ENCODE peak calls at places on chromosomes 16 and 17, in eight cellular contexts. S is SK-N-SH, X is transverse colon, T is HepG2, H is A549, N is ovary, W is tibial nerve, E is esophagus muscularis mucosa. O is an unnamed sample.

GRCh38 chr16:25063865-25064264 is 47.7 kb upstream of the LCMT1 start:
- DNase-seq in H (no peak), N (no peak), X (no peak), E (no peak), S (no peak), T (peak; percentile 76), W (no peak), O (no peak)

GRCh38 chr17:62816282-62816839 is 8.2 kb upstream of the MARCHF10 start:
- DNase-seq in X (no peak), N (no peak), E (no peak), H (no peak), S (no peak), W (no peak), T (no peak), O (no peak)

GRCh38 chr17:39195568-39196160 is 1.8 kb downstream of the CACNB1 start:
- DNase-seq in N (no peak), S (no peak), W (no peak), X (peak; percentile 29), E (no peak), T (no peak), H (no peak), O (no peak)

GRCh38 chr17:39828443-39828842 is 35.7 kb downstream of the IKZF3 start:
- DNase-seq in X (no peak), T (peak; percentile 33), W (no peak), E (no peak), N (no peak), H (no peak), S (no peak), O (no peak)

GRCh38 chr16:87145181-87146176 is 171.7 kb downstream of the C16orf95 start:
- DNase-seq in W (no peak), X (no peak), H (no peak), T (no peak), E (no peak), N (no peak), S (no peak), O (no peak)

GRCh38 chr16:69384974-69385373 is 833 bp downstream of the TERF2 start:
- DNase-seq in E (no peak), W (no peak), X (no peak), S (no peak), N (no peak), T (no peak), H (no peak), O (no peak)

GRCh38 chr17:70736375-70736957 is 567.1 kb downstream of the KCNJ2 start:
- DNase-seq in S (no peak), X (no peak), E (no peak), H (no peak), W (no peak), N (no peak), T (no peak), O (no peak)

GRCh38 chr17:29930399-29931010 is 477 bp upstream of the SSH2 start:
- DNase-seq in T (peak; percentile 3), X (peak; percentile 13), H (no peak), W (no peak), E (no peak), N (no peak), S (no peak), O (no peak)

GRCh38 chr17:68200689-68201424 is 47.0 kb upstream of the AMZ2 start:
- DNase-seq in N (peak; percentile 81), H (peak; percentile 77), T (peak; percentile 75), S (peak; percentile 94), X (peak; percentile 80), E (peak; percentile 93), W (peak; percentile 67), O (peak; percentile 80)

GRCh38 chr16:2773188-2773968 is 3.7 kb downstream of the ELOB start:
- DNase-seq in N (no peak), X (no peak), E (no peak), W (no peak), H (no peak), T (no peak), S (no peak), O (no peak)

GRCh38 chr16:1099224-1100083 is 3.4 kb upstream of the C1QTNF8 start:
- DNase-seq in T (no peak), S (no peak), E (no peak), H (no peak), N (no peak), W (no peak), X (no peak), O (no peak)

GRCh38 chr16:19884611-19885455 is at the start of gene GPRC5B:
- DNase-seq in E (no peak), X (peak; percentile 34), N (peak; percentile 82), T (no peak), H (peak; percentile 39), W (no peak), S (peak; percentile 91), O (peak; percentile 60)

GRCh38 chr16:35751191-35751941 is 2292.0 kb downstream of the TP53TG3F start:
- DNase-seq in H (no peak), N (no peak), T (no peak), E (peak; percentile 60), W (no peak), X (no peak), S (no peak), O (no peak)

GRCh38 chr17:74272731-74273201 is 1.3 kb upstream of the DNAI2 start:
- DNase-seq in T (no peak), S (no peak), X (no peak), W (no peak), H (no peak), E (no peak), N (no peak), O (no peak)

GRCh38 chr16:84942786-84943185 is 68.5 kb downstream of the ZDHHC7 start:
- DNase-seq in W (no peak), S (no peak), X (no peak), H (no peak), T (no peak), E (no peak), N (no peak), O (no peak)

GRCh38 chr16:69500496-69500895 is 65.3 kb upstream of the NFAT5 start:
- DNase-seq in H (no peak), N (no peak), W (no peak), X (no peak), T (no peak), S (no peak), E (no peak), O (no peak)

GRCh38 chr16:54193656-54194007 is 93.0 kb downstream of the IRX3 start:
- DNase-seq in E (no peak), H (peak; percentile 47), N (peak; percentile 82), S (peak; percentile 90), X (peak; percentile 54), T (peak; percentile 58), W (peak; percentile 51), O (peak; percentile 82)

GRCh38 chr16:82329070-82329469 is 159.0 kb upstream of the MPHOSPH6 start:
- DNase-seq in T (no peak), N (no peak), H (no peak), X (no peak), W (no peak), S (no peak), E (no peak), O (no peak)

GRCh38 chr16:88936008-88936912 is 40.7 kb downstream of the CBFA2T3 start:
- DNase-seq in E (no peak), H (peak; percentile 37), X (peak; percentile 67), S (no peak), W (no peak), N (no peak), T (peak; percentile 34), O (no peak)

DNA sequence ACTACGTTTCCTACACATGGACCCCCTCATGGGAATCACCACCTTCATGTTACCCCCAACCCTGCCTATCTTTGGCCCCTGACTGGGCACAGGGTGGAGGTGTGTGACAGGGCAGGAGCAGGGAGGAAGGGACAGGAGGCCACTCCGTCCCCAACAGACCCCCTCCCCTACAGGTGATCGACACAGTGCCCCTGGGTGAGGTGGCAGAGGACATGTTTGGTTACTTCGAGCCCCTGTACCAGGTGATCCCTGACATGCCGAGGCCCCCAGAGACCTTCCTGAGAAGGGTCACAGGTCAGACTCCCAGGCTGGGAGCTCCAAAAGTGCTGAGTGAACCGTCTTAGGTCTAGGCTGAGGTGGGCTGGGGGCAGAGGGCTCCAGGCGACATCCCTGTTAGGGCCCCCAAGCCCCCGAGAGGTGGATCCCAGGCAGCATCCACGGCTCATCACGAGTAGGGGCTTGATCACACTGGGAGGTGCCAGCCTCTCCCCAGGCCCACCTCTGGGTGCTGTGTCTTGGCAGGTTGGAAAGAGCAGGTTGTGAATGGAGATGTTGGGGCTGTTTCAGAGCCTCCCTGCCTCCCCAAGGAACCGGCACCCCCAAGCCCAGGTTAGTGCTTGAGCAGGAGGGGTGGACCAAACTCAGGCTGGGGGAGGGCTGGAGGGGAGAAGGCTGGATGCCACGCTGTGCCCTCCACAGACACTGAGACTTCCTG is 1.5 kb downstream of the ACBD4 start:
- DNase-seq in W (no peak), H (no peak), E (no peak), T (no peak), X (no peak), N (peak; percentile 44), S (peak; percentile 16), O (no peak)
- H3K4me3 ChIP-seq in W (no peak overlapping the region), H (no peak overlapping the region), E (no peak overlapping the region), T (no peak overlapping the region), X (no peak overlapping the region), N (no peak overlapping the region), S (no peak overlapping the region), O (peak overlapping the region; percentile 61)

GRCh38 chr17:57938061-57938502 is 17.1 kb downstream of the CUEDC1 start:
- DNase-seq in H (no peak), W (no peak), E (no peak), T (peak; percentile 86), S (no peak), X (no peak), N (no peak), O (no peak)
- H3K4me1 ChIP-seq in H (peaks cover 97% of the 10 kb centered on the region), W (peaks cover 60% of the 10 kb centered on the region), E (peaks cover 100% of the 10 kb centered on the region), T (peaks cover 87% of the 10 kb centered on the region), S (peaks cover 41% of the 10 kb centered on the region), X (peaks cover 76% of the 10 kb centered on the region), N (peaks cover 12% of the 10 kb centered on the region), O (peaks cover 79% of the 10 kb centered on the region)

DNA sequence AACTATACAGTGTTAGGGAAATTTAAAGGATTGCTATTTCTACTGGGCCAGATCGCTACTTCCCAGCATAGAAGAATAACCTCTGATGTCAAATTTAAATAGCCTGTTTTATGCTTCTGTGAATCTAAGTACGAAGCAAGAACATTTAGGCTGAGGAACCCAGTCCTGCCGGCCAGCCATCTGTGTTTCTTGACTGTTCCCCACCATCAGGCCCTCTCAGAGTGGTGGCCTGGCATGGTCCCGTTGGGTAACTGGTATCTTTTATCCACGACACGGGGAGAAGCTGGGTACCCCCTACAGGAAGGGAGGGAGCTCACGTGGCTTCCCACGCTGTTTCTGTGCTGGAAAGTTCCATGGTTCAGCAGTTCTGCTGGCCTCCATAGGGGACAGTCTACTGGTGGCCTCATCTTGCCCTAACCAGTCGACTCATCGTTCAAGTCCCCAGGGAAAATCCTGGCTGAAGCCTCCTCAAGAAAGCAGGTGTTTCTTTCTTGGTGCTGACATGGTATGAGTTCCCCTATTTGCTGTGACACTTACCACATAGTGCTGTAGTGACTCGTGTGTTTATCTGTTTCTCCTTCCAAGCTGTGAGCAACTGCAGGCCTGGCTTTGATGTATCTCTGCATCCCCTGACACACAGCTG is 201.7 kb upstream of the NLRP1 start:
- DNase-seq in S (no peak), X (no peak), E (no peak), H (no peak), T (no peak), N (no peak), W (no peak), O (no peak)
- TF ChIP-seq EP300 in S (no peak), X (no peak), E (no peak), H (no peak), T (no peak), N (no peak), W (no peak), O (no peak)

DNA sequence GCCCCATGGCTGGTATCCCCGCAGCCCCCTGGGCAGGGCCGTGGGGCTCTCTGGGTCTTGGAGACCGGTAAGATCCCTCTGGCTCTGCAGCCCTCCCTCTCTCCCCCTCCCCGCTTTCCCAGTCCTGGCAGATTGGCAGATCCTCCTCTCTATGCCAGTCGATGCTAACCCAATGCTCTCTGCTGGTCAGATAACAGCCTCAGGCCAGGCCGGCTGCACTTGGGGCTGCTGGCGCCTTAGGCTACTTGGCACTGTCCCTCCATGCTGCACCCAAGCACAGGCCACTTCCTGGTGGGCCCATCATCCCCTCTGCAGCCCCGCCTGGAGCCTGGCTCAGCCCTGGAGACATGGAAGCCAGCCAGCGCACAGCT is 81.7 kb downstream of the RTN4RL1 start:
- DNase-seq in S (peak; percentile 80), H (no peak), X (no peak), W (no peak), N (no peak), E (no peak), T (no peak), O (no peak)
- H3K4me3 ChIP-seq in S (no peak overlapping the region), H (no peak overlapping the region), X (no peak overlapping the region), W (no peak overlapping the region), N (no peak overlapping the region), E (no peak overlapping the region), T (no peak overlapping the region), O (no peak overlapping the region)

O was measured in stomach.